ENCODE peak calls at places on chromosome 15, in nine cellular contexts. H is astrocyte, V is GM23338, F is OCI-LY7, N is SK-N-SH, X is fibroblast of lung, I is PC-3, Z is HCT116, Q is K562. U is an unnamed sample.

GRCh38 chr15:63973212-63974009 is 72.9 kb downstream of the DAPK2 start:
- DNase-seq in V (no peak), H (peak; percentile 55), Z (no peak), N (no peak), X (peak; percentile 59), F (no peak), I (no peak), Q (no peak), U (no peak)

GRCh38 chr15:71333839-71334238 is 218.6 kb downstream of the THSD4 start:
- DNase-seq in H (peak; percentile 73), I (no peak), Q (no peak), X (peak; percentile 78), F (no peak), N (no peak), Z (no peak), V (no peak), U (no peak)

GRCh38 chr15:68367992-68368391 is 64.0 kb downstream of the ITGA11 start:
- DNase-seq in X (no peak), I (no peak), V (no peak), F (no peak), Z (no peak), Q (no peak), N (no peak), H (no peak), U (no peak)

GRCh38 chr15:37483779-37484178 is 383.4 kb upstream of the MEIS2 start:
- DNase-seq in H (no peak), I (no peak), X (no peak), V (no peak), Q (no peak), F (no peak), N (no peak), Z (no peak), U (no peak)

GRCh38 chr15:68356778-68357177 is 75.2 kb downstream of the ITGA11 start:
- DNase-seq in Q (no peak), N (no peak), Z (no peak), I (no peak), F (no peak), V (no peak), X (no peak), H (no peak), U (no peak)

GRCh38 chr15:93771429-93772020 is 459.8 kb upstream of the MCTP2 start:
- DNase-seq in Z (no peak), V (no peak), X (no peak), Q (no peak), F (no peak), H (no peak), I (no peak), N (no peak), U (no peak)

GRCh38 chr15:39494462-39494861 is 86.4 kb upstream of the THBS1 start:
- DNase-seq in F (no peak), X (no peak), V (no peak), Q (no peak), N (no peak), Z (no peak), I (no peak), H (no peak), U (no peak)

GRCh38 chr15:64149424-64150235 is 1.9 kb upstream of the SNX22 start:
- DNase-seq in X (no peak), H (no peak), N (no peak), V (peak; percentile 75), Z (no peak), Q (peak; percentile 51), I (peak; percentile 31), F (peak; percentile 60), U (no peak)

GRCh38 chr15:47974724-47975123 is 146.1 kb upstream of the SLC24A5 start:
- DNase-seq in N (no peak), F (no peak), Z (no peak), X (no peak), H (no peak), V (no peak), I (no peak), Q (no peak), U (no peak)

GRCh38 chr15:79357566-79357965 is 46.7 kb downstream of the TMED3 start:
- DNase-seq in N (no peak), Z (no peak), H (no peak), F (no peak), I (no peak), Q (no peak), V (no peak), X (no peak), U (no peak)

GRCh38 chr15:94576889-94577533 is 345.6 kb downstream of the MCTP2 start:
- DNase-seq in H (no peak), X (no peak), Z (peak; percentile 26), N (peak; percentile 10), Q (peak; percentile 41), F (peak; percentile 64), V (peak; percentile 84), I (peak; percentile 25), U (peak; percentile 29)

GRCh38 chr15:96858693-96859092 is 528.2 kb downstream of the NR2F2 start:
- DNase-seq in I (no peak), X (no peak), V (no peak), F (no peak), Q (no peak), N (no peak), H (no peak), Z (no peak), U (no peak)

GRCh38 chr15:84909029-84909428 is 24.6 kb downstream of the SLC28A1 start:
- DNase-seq in V (peak; percentile 34), I (no peak), F (no peak), H (no peak), Z (no peak), X (no peak), Q (no peak), N (no peak), U (no peak)

GRCh38 chr15:84909782-84910181 is 25.3 kb downstream of the SLC28A1 start:
- DNase-seq in N (no peak), V (no peak), I (no peak), F (no peak), H (no peak), Z (no peak), X (no peak), Q (no peak), U (no peak)

GRCh38 chr15:84910928-84911623 is 26.6 kb downstream of the SLC28A1 start:
- DNase-seq in F (no peak), V (no peak), I (no peak), Z (no peak), H (no peak), N (no peak), Q (no peak), X (no peak), U (no peak)

GRCh38 chr15:84914351-84914750 is 29.9 kb downstream of the SLC28A1 start:
- DNase-seq in I (no peak), X (no peak), N (no peak), F (no peak), H (no peak), Q (no peak), V (no peak), Z (no peak), U (no peak)

GRCh38 chr15:84911879-84912660 is 27.6 kb downstream of the SLC28A1 start:
- DNase-seq in Z (peak; percentile 71), N (no peak), F (no peak), V (no peak), H (peak; percentile 99), I (peak; percentile 96), X (peak; percentile 99), Q (peak; percentile 39), U (peak; percentile 73)
- H3K4me1 ChIP-seq in Z (peaks cover 41% of the 10 kb centered on the region), N (peaks cover 40% of the 10 kb centered on the region), F (no peaks in the 10 kb centered on the region), V (no peaks in the 10 kb centered on the region), H (peaks cover 45% of the 10 kb centered on the region), I (peaks cover 69% of the 10 kb centered on the region), X (peaks cover 7% of the 10 kb centered on the region), Q (peaks cover 29% of the 10 kb centered on the region), U (peaks cover 47% of the 10 kb centered on the region)

DNA sequence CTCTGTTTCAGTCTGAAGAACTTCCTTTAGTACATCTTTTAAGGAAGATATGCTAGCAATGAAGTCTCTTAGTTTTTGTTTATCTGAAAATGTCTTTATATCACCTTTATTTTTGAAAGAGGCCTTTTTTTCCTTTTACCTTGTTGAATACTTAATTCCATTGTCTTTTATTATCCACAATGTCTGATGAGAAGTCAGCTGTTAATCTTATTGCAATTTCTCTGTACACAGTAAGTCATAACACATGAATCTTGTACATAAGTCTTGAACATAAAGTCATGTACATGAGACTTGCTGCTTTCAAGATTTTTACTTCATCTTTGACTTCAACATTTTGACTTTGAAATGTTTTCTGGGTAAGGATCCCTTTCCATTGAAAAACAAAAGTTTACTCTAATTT is 424.3 kb upstream of the ATP10A start:
- DNase-seq in N (no peak), Z (no peak), I (no peak), V (no peak), F (peak; percentile 2), H (no peak), X (no peak), Q (no peak), U (no peak)
- H3K4me2 ChIP-seq in N (no peak overlapping the region), Z (no peak overlapping the region), I (no peak overlapping the region), V (no peak overlapping the region), F (no peak overlapping the region), H (no peak overlapping the region), X (no peak overlapping the region), Q (no peak overlapping the region), U (no peak overlapping the region)

GRCh38 chr15:52682200-52682599 is 3.0 kb upstream of the ATOSA start:
- DNase-seq in V (no peak), I (no peak), Z (no peak), H (no peak), X (no peak), N (no peak), F (peak; percentile 8), Q (no peak), U (no peak)

GRCh38 chr15:52680756-52681155 is 1.6 kb upstream of the ATOSA start:
- DNase-seq in Q (no peak), X (no peak), Z (no peak), V (no peak), F (peak; percentile 86), N (no peak), I (no peak), H (no peak), U (no peak)

GRCh38 chr15:52680041-52680391 is 828 bp upstream of the ATOSA start:
- DNase-seq in V (no peak), F (peak; percentile 45), N (peak; percentile 20), Q (no peak), Z (no peak), X (peak; percentile 22), H (peak; percentile 11), I (no peak), U (no peak)

GRCh38 chr15:52682776-52683175 is 3.6 kb upstream of the ATOSA start:
- DNase-seq in V (no peak), H (no peak), Q (no peak), Z (no peak), F (peak; percentile 68), X (no peak), I (peak; percentile 26), N (no peak), U (no peak)

GRCh38 chr15:52681441-52681840 is 2.3 kb upstream of the ATOSA start:
- DNase-seq in Q (no peak), V (no peak), I (no peak), F (peak; percentile 52), N (no peak), X (no peak), Z (no peak), H (no peak), U (no peak)
- H2AFZ ChIP-seq in Q (no peak overlapping the region), V (no peak overlapping the region), I (no peak overlapping the region), F (no peak overlapping the region), N (no peak overlapping the region), X (no peak overlapping the region), Z (no peak overlapping the region), H (no peak overlapping the region), U (no peak overlapping the region)

DNA sequence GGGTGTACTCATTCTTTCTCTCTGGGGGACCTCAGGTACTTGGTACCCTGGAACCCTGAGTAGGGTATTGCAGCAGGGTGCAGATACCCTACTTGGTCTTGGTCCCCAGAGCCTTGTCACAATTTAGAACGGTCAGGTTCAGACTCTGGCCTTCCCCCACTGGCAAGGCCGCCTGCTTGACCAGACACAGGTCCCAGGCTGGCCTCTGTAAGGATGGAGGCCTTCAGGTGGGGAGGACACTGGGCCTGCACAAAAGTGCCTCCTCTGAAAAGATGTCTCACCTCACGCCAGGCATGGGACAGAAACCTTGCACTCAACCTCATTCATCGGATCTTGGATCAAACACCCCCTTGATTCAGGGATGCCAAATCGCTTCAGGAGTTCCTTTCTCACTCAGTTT is 158.4 kb downstream of the KLF13 start:
- DNase-seq in Q (no peak), I (no peak), X (no peak), N (no peak), Z (no peak), V (no peak), H (no peak), F (no peak), U (no peak)
- H3K4me1 ChIP-seq in Q (peaks cover 4% of the 10 kb centered on the region), I (peaks cover 24% of the 10 kb centered on the region), X (peaks cover 23% of the 10 kb centered on the region), N (peaks cover 10% of the 10 kb centered on the region), Z (peaks cover 19% of the 10 kb centered on the region), V (no peaks in the 10 kb centered on the region), H (peaks cover 15% of the 10 kb centered on the region), F (peaks cover 50% of the 10 kb centered on the region), U (no peaks in the 10 kb centered on the region)